ENCODE peak calls at places on chromosomes 7 and 10, in five cellular contexts. Q is right cardiac atrium, H is GM12878, T is pancreas, V is endodermal cell. R is an unnamed sample.

GRCh38 chr7:2157473-2158279 is 75.1 kb downstream of the MAD1L1 start:
- DNase-seq in Q (no peak), H (no peak), T (peak; percentile 43), V (no peak), R (peak; percentile 73)

GRCh38 chr7:66050990-66051424 is 24.6 kb upstream of the ASL start:
- DNase-seq in Q (no peak), H (no peak), T (no peak), V (no peak), R (peak; percentile 84)

GRCh38 chr7:132755538-132756481 is 179.5 kb upstream of the PLXNA4 start:
- DNase-seq in Q (no peak), H (no peak), T (no peak), V (no peak), R (no peak)

GRCh38 chr10:98309366-98310355 is 41.7 kb upstream of the LOXL4 start:
- DNase-seq in Q (peak; percentile 87), H (no peak), T (peak; percentile 81), V (peak; percentile 95), R (peak; percentile 67)

GRCh38 chr10:89563861-89564478 is 28.6 kb upstream of the SLC16A12 start:
- DNase-seq in Q (no peak), H (peak; percentile 3), T (no peak), V (no peak), R (no peak)

GRCh38 chr10:88200637-88201036 is 337.2 kb downstream of the PTEN start:
- DNase-seq in Q (no peak), H (no peak), T (no peak), V (no peak), R (no peak)

GRCh38 chr7:98922392-98923107 is 44.2 kb downstream of the TRRAP start:
- DNase-seq in Q (peak; percentile 70), H (no peak), T (no peak), V (no peak), R (no peak)

GRCh38 chr7:44257618-44258422 is 57.0 kb downstream of the YKT6 start:
- DNase-seq in Q (peak; percentile 89), H (peak; percentile 89), T (no peak), V (no peak), R (peak; percentile 89)

GRCh38 chr10:122490786-122491680 is 29.7 kb downstream of the HTRA1 start:
- DNase-seq in Q (peak; percentile 70), H (no peak), T (no peak), V (no peak), R (no peak)

GRCh38 chr10:45557275-45557905 is 115.2 kb downstream of the ZFAND4 start:
- DNase-seq in Q (no peak), H (no peak), T (no peak), V (peak; percentile 58), R (no peak)

GRCh38 chr10:11407939-11408338 is 203.5 kb downstream of the USP6NL start:
- DNase-seq in Q (no peak), H (no peak), T (no peak), V (no peak), R (no peak)

GRCh38 chr7:31948041-31948440 is 122.2 kb downstream of the PDE1C start:
- DNase-seq in Q (no peak), H (no peak), T (no peak), V (no peak), R (no peak)

GRCh38 chr7:156650042-156650441 is 9.5 kb downstream of the RNF32 start:
- DNase-seq in Q (no peak), H (no peak), T (no peak), V (peak; percentile 80), R (no peak)

GRCh38 chr10:26445411-26446031 is 7.4 kb downstream of the APBB1IP start:
- DNase-seq in Q (no peak), H (no peak), T (no peak), V (no peak), R (no peak)

GRCh38 chr10:123858039-123858740 is 33.4 kb downstream of the CPXM2 start:
- DNase-seq in Q (no peak), H (no peak), T (no peak), V (no peak), R (no peak)

GRCh38 chr10:90723416-90724068 is 134.3 kb downstream of the HTR7 start:
- DNase-seq in Q (no peak), H (no peak), T (no peak), V (peak; percentile 69), R (no peak)

GRCh38 chr7:16491148-16491547 is 25.6 kb upstream of the SOSTDC1 start:
- DNase-seq in Q (no peak), H (no peak), T (no peak), V (no peak), R (no peak)

GRCh38 chr10:23540401-23540800 is 101.5 kb downstream of the OTUD1 start:
- DNase-seq in Q (no peak), H (no peak), T (no peak), V (no peak), R (no peak)

GRCh38 chr10:77036993-77037734 is 600.4 kb downstream of the KCNMA1 start:
- DNase-seq in Q (no peak), H (no peak), T (no peak), V (peak; percentile 77), R (peak; percentile 9)

GRCh38 chr7:21939858-21940322 is 5.8 kb downstream of the CDCA7L start:
- DNase-seq in Q (no peak), H (no peak), T (no peak), V (no peak), R (no peak)

GRCh38 chr10:81116990-81117389 is 579.3 kb downstream of the SH2D4B start:
- DNase-seq in Q (no peak), H (no peak), T (no peak), V (no peak), R (no peak)

GRCh38 chr10:52663161-52663560 is 109.4 kb downstream of the MBL2 start:
- DNase-seq in Q (no peak), H (no peak), T (no peak), V (no peak), R (no peak)

GRCh38 chr10:103776878-103777591 is 78.3 kb downstream of the SH3PXD2A start:
- DNase-seq in Q (peak; percentile 77), H (no peak), T (no peak), V (no peak), R (no peak)

GRCh38 chr7:40647719-40648118 is 512.9 kb downstream of the SUGCT start:
- DNase-seq in Q (no peak), H (no peak), T (no peak), V (no peak), R (no peak)

GRCh38 chr7:30549933-30550493 is 44.7 kb upstream of the GARS1 start:
- DNase-seq in Q (no peak), H (no peak), T (no peak), V (peak; percentile 62), R (no peak)

GRCh38 chr7:116591202-116592040 is 66.6 kb downstream of the CAV1 start:
- DNase-seq in Q (no peak), H (no peak), T (no peak), V (no peak), R (no peak)

GRCh38 chr10:95756796-95757657 is 1.1 kb downstream of the ENTPD1 start:
- DNase-seq in Q (no peak), H (peak; percentile 48), T (no peak), V (no peak), R (no peak)

GRCh38 chr7:155587486-155587885 is 41.1 kb upstream of the CNPY1 start:
- DNase-seq in Q (no peak), H (no peak), T (no peak), V (peak; percentile 43), R (no peak)

GRCh38 chr7:155585956-155586355 is 39.6 kb upstream of the CNPY1 start:
- DNase-seq in Q (no peak), H (no peak), T (no peak), V (peak; percentile 20), R (no peak)

GRCh38 chr7:155585532-155585895 is 39.2 kb upstream of the CNPY1 start:
- DNase-seq in Q (no peak), H (no peak), T (no peak), V (peak; percentile 2), R (no peak)

GRCh38 chr7:155588468-155588998 is 42.2 kb upstream of the CNPY1 start:
- DNase-seq in Q (no peak), H (no peak), T (no peak), V (no peak), R (no peak)

DNA sequence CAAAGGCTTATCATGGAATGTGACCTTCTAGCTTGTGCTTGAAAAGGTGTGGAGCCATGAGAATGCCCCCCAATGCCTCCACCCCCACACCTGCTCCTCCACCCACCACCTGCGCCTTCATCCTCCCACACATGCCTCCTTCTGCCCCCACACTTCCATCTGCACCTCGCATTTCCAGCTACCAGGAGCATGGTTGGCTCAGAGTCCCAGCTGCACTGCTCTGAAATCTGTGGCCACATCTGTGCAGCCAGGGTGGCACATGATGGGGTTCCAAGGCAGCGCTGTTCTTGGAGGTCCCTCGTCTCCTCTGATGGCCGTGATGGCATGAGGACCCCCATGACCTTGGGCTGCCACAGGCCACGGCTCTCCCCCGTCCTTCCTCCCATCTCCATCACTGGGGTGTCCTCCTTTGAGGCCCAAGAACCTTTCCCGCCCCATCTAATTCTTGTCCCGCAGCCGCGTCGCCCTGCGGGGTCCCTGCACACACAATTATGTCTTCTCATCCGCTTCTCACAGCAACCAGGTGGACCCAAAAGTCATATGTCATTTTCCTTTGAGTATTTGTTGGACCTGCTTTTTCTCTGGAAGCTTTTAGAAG is 40.6 kb upstream of the CNPY1 start:
- DNase-seq in Q (no peak), H (no peak), T (no peak), V (peak; percentile 30), R (no peak)
- H3K27ac ChIP-seq in Q (no peak overlapping the region), H (no peak overlapping the region), T (no peak overlapping the region), V (no peak overlapping the region), R (no peak overlapping the region)

DNA sequence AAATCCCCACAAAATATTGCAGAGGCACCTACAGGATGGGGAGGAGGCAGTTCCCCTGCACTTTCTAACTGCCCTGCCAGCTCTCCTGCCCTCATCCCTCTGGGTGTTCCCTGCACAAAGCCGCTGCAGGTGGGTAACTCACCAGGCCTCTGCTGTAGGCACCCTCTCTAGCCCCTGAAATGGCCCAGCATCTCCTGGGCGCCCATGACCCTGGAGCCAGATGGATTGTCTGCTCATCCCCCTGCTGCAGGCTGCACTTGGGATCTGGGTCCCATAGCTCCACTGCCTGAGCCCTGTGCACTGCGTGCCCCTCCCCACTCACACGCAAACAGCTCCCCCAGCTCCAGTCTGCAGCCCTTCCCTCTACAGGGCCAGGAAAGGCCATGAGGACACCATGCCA is 130.9 kb downstream of the C10orf105 start:
- DNase-seq in Q (no peak), H (no peak), T (no peak), V (no peak), R (no peak)
- H3K4me3 ChIP-seq in Q (no peak overlapping the region), H (no peak overlapping the region), T (no peak overlapping the region), V (no peak overlapping the region), R (no peak overlapping the region)

GRCh38 chr7:104045183-104045582 is 55.7 kb upstream of the RELN start:
- DNase-seq in Q (no peak), H (no peak), T (no peak), V (no peak), R (no peak)

GRCh38 chr7:104038136-104038535 is 48.7 kb upstream of the RELN start:
- DNase-seq in Q (no peak), H (no peak), T (no peak), V (no peak), R (no peak)

GRCh38 chr7:104035351-104035750 is 45.9 kb upstream of the RELN start:
- DNase-seq in Q (no peak), H (no peak), T (no peak), V (no peak), R (no peak)

GRCh38 chr7:104039363-104039762 is 49.9 kb upstream of the RELN start:
- DNase-seq in Q (no peak), H (no peak), T (no peak), V (no peak), R (no peak)

GRCh38 chr7:104040666-104041065 is 51.2 kb upstream of the RELN start:
- DNase-seq in Q (no peak), H (no peak), T (no peak), V (no peak), R (no peak)
- H3K4me1 ChIP-seq in Q (no peaks in the 10 kb centered on the region), H (no peaks in the 10 kb centered on the region), T (no peaks in the 10 kb centered on the region), V (no peaks in the 10 kb centered on the region), R (no peaks in the 10 kb centered on the region)

GRCh38 chr7:184768-185264 is 7.6 kb upstream of the FAM20C start:
- DNase-seq in Q (peak; percentile 86), H (no peak), T (no peak), V (no peak), R (no peak)
- H3K27ac ChIP-seq in Q (no peak overlapping the region), H (no peak overlapping the region), T (no peak overlapping the region), V (no peak overlapping the region), R (no peak overlapping the region)

R was measured in SJSA1.